ENCODE peak calls at places on chromosome 5, in four cellular contexts. L is dermis blood vessel endothelial cell, G is H54, E is anterior cingulate cortex. O is an unnamed sample.

GRCh38 chr5:19564036-19564435 is 424.0 kb downstream of the CDH18 start:
- DNase-seq in L (no peak), G (no peak), E (no peak), O (no peak)

GRCh38 chr5:135460246-135461033 is 8.3 kb upstream of the TIFAB start:
- DNase-seq in L (no peak), G (no peak), E (no peak), O (no peak)

GRCh38 chr5:68264024-68264956 is 48.7 kb downstream of the PIK3R1 start:
- DNase-seq in L (peak; percentile 41), G (no peak), E (no peak), O (no peak)

GRCh38 chr5:52853573-52854163 is 66.0 kb downstream of the ITGA1 start:
- DNase-seq in L (no peak), G (no peak), E (no peak), O (no peak)

GRCh38 chr5:1118231-1118698 is 6.4 kb upstream of the SLC12A7 start:
- DNase-seq in L (no peak), G (no peak), E (peak; percentile 12), O (no peak)

GRCh38 chr5:32687167-32687831 is 23.8 kb upstream of the NPR3 start:
- DNase-seq in L (peak; percentile 28), G (no peak), E (no peak), O (no peak)

GRCh38 chr5:120503311-120503710 is 39.2 kb downstream of the PRR16 start:
- DNase-seq in L (no peak), G (no peak), E (no peak), O (no peak)

GRCh38 chr5:176986280-176986679 is 20.3 kb downstream of the UIMC1 start:
- DNase-seq in L (no peak), G (no peak), E (no peak), O (no peak)

GRCh38 chr5:83377131-83377865 is 94.2 kb upstream of the VCAN start:
- DNase-seq in L (no peak), G (no peak), E (no peak), O (no peak)

GRCh38 chr5:112957970-112958773 is 18.4 kb upstream of the DCP2 start:
- DNase-seq in L (peak; percentile 92), G (peak; percentile 87), E (no peak), O (no peak)

GRCh38 chr5:21199087-21199486 is 1211.1 kb upstream of the CDH18 start:
- DNase-seq in L (peak; percentile 40), G (no peak), E (no peak), O (no peak)

GRCh38 chr5:53381-54174 is 38.4 kb upstream of the PLEKHG4B start:
- DNase-seq in L (peak; percentile 21), G (no peak), E (no peak), O (peak; percentile 18)

GRCh38 chr5:158538506-158539074 is 561.1 kb downstream of the EBF1 start:
- DNase-seq in L (no peak), G (no peak), E (no peak), O (no peak)

GRCh38 chr5:111453747-111454146 is 58.6 kb downstream of the STARD4 start:
- DNase-seq in L (no peak), G (peak; percentile 11), E (no peak), O (no peak)

GRCh38 chr5:113450366-113451328 is 15.9 kb upstream of the TSSK1B start:
- DNase-seq in L (no peak), G (no peak), E (no peak), O (no peak)

GRCh38 chr5:160356550-160357347 is 13.7 kb downstream of the C1QTNF2 start:
- DNase-seq in L (no peak), G (no peak), E (no peak), O (no peak)

O was measured in T-cell.